ENCODE peak calls at places on chromosomes 3 and 15, in five cellular contexts. F is upper lobe of right lung, J is RWPE1, R is thyroid gland, B is AG04450. Q is an unnamed sample.

GRCh38 chr3:122533931-122534334 is 19.2 kb upstream of the KPNA1 start:
- DNase-seq in F (no peak), J (peak), R (no peak), B (peak), Q (no peak)

GRCh38 chr15:84988909-84989644 is 7.4 kb downstream of the PDE8A start:
- DNase-seq in F (no peak), J (no peak), R (no peak), B (no peak), Q (no peak)

GRCh38 chr3:45938858-45939257 is 4.4 kb upstream of the CXCR6 start:
- DNase-seq in F (peak), J (peak), R (peak), B (peak), Q (peak)

GRCh38 chr3:127831723-127832172 is 9.4 kb upstream of the MGLL start:
- DNase-seq in F (peak), J (no peak), R (peak), B (no peak), Q (no peak)

GRCh38 chr3:184238246-184238818 is 8.9 kb downstream of the VWA5B2 start:
- DNase-seq in F (no peak), J (no peak), R (no peak), B (no peak), Q (no peak)

GRCh38 chr3:64011685-64012084 is 11.6 kb downstream of the PSMD6 start:
- DNase-seq in F (no peak), J (peak), R (no peak), B (no peak), Q (no peak)

GRCh38 chr3:187677604-187678003 is 7.4 kb upstream of the SST start:
- DNase-seq in F (no peak), J (no peak), R (no peak), B (no peak), Q (no peak)

GRCh38 chr3:87761341-87761740 is 297.5 kb downstream of the CGGBP1 start:
- DNase-seq in F (no peak), J (no peak), R (no peak), B (no peak), Q (no peak)

GRCh38 chr3:111862415-111862814 is 3.4 kb downstream of the PHLDB2 start:
- DNase-seq in F (no peak), J (no peak), R (no peak), B (no peak), Q (no peak)

GRCh38 chr3:99602183-99602582 is 36.2 kb upstream of the COL8A1 start:
- DNase-seq in F (no peak), J (no peak), R (no peak), B (no peak), Q (no peak)

GRCh38 chr3:99601493-99601892 is 36.9 kb upstream of the COL8A1 start:
- DNase-seq in F (no peak), J (no peak), R (no peak), B (no peak), Q (no peak)

DNA sequence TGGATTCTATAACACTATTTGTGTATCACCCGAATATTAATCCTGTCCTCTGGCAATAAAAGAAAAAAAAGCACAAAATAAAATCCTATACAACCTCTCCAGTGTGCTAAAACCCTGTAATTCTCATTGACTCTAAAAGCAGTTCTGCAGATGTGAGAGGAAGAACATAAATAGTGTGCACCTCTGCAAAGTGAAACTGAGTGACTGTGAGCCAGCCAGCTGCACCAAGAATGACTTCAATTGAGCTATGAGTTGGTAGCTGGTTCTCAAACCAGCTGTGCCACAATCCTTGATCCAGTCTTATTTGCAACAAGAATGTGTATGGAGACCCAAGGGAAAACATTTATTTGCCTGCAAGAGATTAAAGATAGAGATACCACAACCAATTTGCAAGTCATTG is 31.2 kb upstream of the COL8A1 start:
- DNase-seq in F (no peak), J (no peak), R (no peak), B (no peak), Q (no peak)
- H3K27ac ChIP-seq in F (no peak), J (no peak), R (no peak), B (no peak), Q (no peak)

DNA sequence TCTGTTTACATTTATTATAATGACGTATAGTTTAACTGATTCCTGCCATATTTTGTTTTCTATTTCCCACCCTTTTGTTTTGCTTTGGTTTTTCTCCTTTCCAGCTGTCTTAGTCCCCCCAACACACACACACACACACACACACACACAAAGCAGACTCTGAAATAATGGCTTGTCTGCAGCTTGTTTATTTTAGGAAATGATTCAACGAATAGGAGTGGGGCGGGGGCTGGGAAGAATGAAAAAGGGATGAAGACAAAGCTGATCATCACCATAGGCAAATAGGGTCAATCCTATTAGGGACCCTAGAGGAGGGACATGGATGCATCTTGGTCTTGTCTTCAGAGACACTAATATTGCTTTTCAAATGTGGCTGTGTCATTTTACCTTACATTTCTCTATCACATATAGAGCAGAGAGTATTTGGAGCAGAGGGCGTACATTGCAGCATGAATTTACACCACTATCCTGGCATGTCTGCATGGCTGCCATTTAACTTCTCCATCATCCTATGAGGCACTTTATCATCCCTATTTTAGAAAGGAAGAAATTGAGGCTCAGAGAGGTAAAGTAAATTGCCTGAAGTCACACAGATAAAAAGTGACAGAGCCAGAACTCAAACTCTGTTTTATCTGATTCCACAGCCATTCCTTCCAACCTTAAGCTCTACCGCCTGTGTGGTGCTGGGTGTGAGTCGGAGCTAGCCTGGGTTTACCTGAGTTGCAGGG is 147.2 kb upstream of the TPM1 start:
- DNase-seq in F (no peak), J (no peak), R (no peak), B (peak), Q (no peak)
- H3K27ac ChIP-seq in F (no peak), J (peak), R (no peak), B (peak), Q (no peak)

GRCh38 chr15:58227706-58228543 is 89.7 kb downstream of the AQP9 start:
- DNase-seq in F (peak), J (peak), R (peak), B (peak), Q (no peak)

GRCh38 chr15:58232273-58233065 is 94.3 kb downstream of the AQP9 start:
- DNase-seq in F (no peak), J (no peak), R (no peak), B (no peak), Q (no peak)

GRCh38 chr15:58233341-58233740 is 95.2 kb downstream of the AQP9 start:
- DNase-seq in F (no peak), J (no peak), R (no peak), B (no peak), Q (no peak)

GRCh38 chr15:58229297-58229768 is 91.2 kb downstream of the AQP9 start:
- DNase-seq in F (no peak), J (no peak), R (no peak), B (no peak), Q (peak)

DNA sequence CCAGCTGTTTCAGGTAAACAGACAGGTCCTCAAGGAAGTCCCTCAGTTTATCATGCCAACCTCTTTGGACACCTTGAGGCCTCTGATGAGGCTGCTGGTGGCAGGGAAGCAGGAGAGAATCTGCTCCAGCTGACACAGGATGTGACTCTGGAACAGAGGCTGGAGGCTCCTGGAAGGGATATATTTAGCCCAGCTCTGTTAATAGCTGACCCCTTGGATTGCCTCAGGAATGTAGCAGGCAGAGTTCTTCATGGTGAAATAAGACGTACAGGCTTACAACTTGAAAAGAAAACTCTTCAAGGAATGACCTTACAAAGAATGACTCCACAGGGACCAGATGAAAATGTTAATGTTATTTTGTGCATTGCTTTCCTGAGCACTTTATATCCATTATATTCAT is 90.5 kb downstream of the AQP9 start:
- DNase-seq in F (no peak), J (no peak), R (no peak), B (peak), Q (no peak)
- H3K27ac ChIP-seq in F (no peak), J (no peak), R (no peak), B (no peak), Q (peak)

GRCh38 chr15:41493205-41493901 is at the start of gene ITPKA:
- DNase-seq in F (peak), J (peak), R (peak), B (peak), Q (no peak)
- H3K27ac ChIP-seq in F (no peak), J (peak), R (no peak), B (peak), Q (no peak)